ENCODE peak calls at places on chromosomes 7 and 10, in four cellular contexts. D is EL, R is HT1080, P is Daoy. Y is an unnamed sample.

GRCh38 chr7:73703985-73704639 is 15.4 kb downstream of the STX1A start:
- DNase-seq in D (no peak), R (no peak), P (peak), Y (no peak)

GRCh38 chr7:22219036-22219435 is 137.9 kb downstream of the RAPGEF5 start:
- DNase-seq in D (no peak), R (peak), P (no peak), Y (peak)

GRCh38 chr10:50614444-50615137 is 9.2 kb downstream of the SGMS1 start:
- DNase-seq in D (no peak), R (no peak), P (no peak), Y (no peak)

GRCh38 chr10:132142396-132143161 is 44.2 kb upstream of the DPYSL4 start:
- DNase-seq in D (peak), R (no peak), P (peak), Y (peak)

GRCh38 chr7:46713868-46714596 is 793.0 kb upstream of the IGFBP3 start:
- DNase-seq in D (no peak), R (no peak), P (no peak), Y (no peak)

GRCh38 chr7:45917658-45918057 is 3.4 kb downstream of the IGFBP3 start:
- DNase-seq in D (peak), R (peak), P (peak), Y (peak)

GRCh38 chr7:104482362-104483042 is 154.1 kb downstream of the LHFPL3 start:
- DNase-seq in D (no peak), R (no peak), P (no peak), Y (peak)

GRCh38 chr10:4241724-4242345 is 456.8 kb upstream of the KLF6 start:
- DNase-seq in D (peak), R (peak), P (peak), Y (no peak)

GRCh38 chr10:5564537-5565204 is 39.9 kb downstream of the CALML3 start:
- DNase-seq in D (no peak), R (no peak), P (no peak), Y (no peak)

GRCh38 chr10:31395695-31396094 is 76.7 kb downstream of the ZEB1 start:
- DNase-seq in D (no peak), R (no peak), P (no peak), Y (no peak)

GRCh38 chr7:54398863-54399262 is 143.3 kb upstream of the VSTM2A start:
- DNase-seq in D (no peak), R (no peak), P (no peak), Y (no peak)

GRCh38 chr10:31207636-31208035 is 111.4 kb upstream of the ZEB1 start:
- DNase-seq in D (no peak), R (no peak), P (no peak), Y (no peak)

GRCh38 chr7:31741852-31742251 is 54.8 kb downstream of the PPP1R17 start:
- DNase-seq in D (no peak), R (peak), P (no peak), Y (no peak)

GRCh38 chr10:15267496-15267895 is 99.0 kb upstream of the NMT2 start:
- DNase-seq in D (no peak), R (no peak), P (no peak), Y (no peak)

GRCh38 chr10:23408330-23408976 is 30.4 kb upstream of the OTUD1 start:
- DNase-seq in D (peak), R (no peak), P (peak), Y (no peak)

GRCh38 chr7:128788446-128789412 is 3.0 kb upstream of the CCDC136 start:
- DNase-seq in D (no peak), R (no peak), P (no peak), Y (no peak)